ENCODE peak calls at places on chromosomes 16 and 17, in five cellular contexts. W is nephron progenitor cell; L is choroid plexus epithelial cell; Z is DND-41; M is CD4-positive, alpha-beta T cell. X is an unnamed sample.
A peak's percentile ranks its signal among the peaks of the same experiment; 100 is the strongest.

GRCh38 chr16:8853611-8854010 is 15.2 kb downstream of the CARHSP1 start:
- DNase-seq in W (no peak), Z (no peak), L (peak; percentile 54), M (no peak), X (no peak)

GRCh38 chr17:65283704-65284103 is 146.5 kb downstream of the RGS9 start:
- DNase-seq in Z (no peak), M (no peak), W (no peak), L (no peak), X (no peak)

GRCh38 chr16:397135-397661 is at the start of gene NME4:
- DNase-seq in W (peak; percentile 59), L (peak; percentile 28), M (no peak), Z (peak; percentile 52), X (peak; percentile 41)

GRCh38 chr17:8532021-8532420 is 96.3 kb downstream of the NDEL1 start:
- DNase-seq in L (peak; percentile 35), M (no peak), W (no peak), Z (no peak), X (no peak)

GRCh38 chr16:53089434-53090270 is 34.9 kb downstream of the CHD9 start:
- DNase-seq in L (peak; percentile 30), Z (no peak), W (no peak), M (no peak), X (no peak)

GRCh38 chr16:25988089-25988488 is 296.3 kb downstream of the HS3ST4 start:
- DNase-seq in W (no peak), Z (no peak), M (no peak), L (no peak), X (no peak)

GRCh38 chr16:69859105-69859969 is 91.8 kb upstream of the CLEC18A start:
- DNase-seq in W (peak; percentile 29), L (peak; percentile 45), M (no peak), Z (peak; percentile 18), X (no peak)

GRCh38 chr17:65009848-65010247 is 46.7 kb downstream of the GNA13 start:
- DNase-seq in Z (no peak), L (no peak), M (no peak), W (no peak), X (no peak)

GRCh38 chr16:86894925-86895324 is 316.6 kb downstream of the FOXL1 start:
- DNase-seq in Z (no peak), W (no peak), L (no peak), M (no peak), X (no peak)

GRCh38 chr17:30393491-30393890 is 14.8 kb downstream of the CPD start:
- DNase-seq in Z (no peak), M (no peak), W (no peak), L (peak; percentile 40), X (no peak)

GRCh38 chr16:27270389-27270788 is 1.8 kb upstream of the NSMCE1 start:
- DNase-seq in L (no peak), M (no peak), Z (no peak), W (no peak), X (no peak)

GRCh38 chr16:58031016-58031800 is 5.7 kb downstream of the MMP15 start:
- DNase-seq in W (no peak), M (no peak), L (no peak), Z (no peak), X (no peak)

GRCh38 chr17:78879679-78880186 is 23.3 kb downstream of the CEP295NL start:
- DNase-seq in Z (peak; percentile 70), W (peak; percentile 35), M (no peak), L (peak; percentile 97), X (no peak)

GRCh38 chr17:67016039-67016762 is 28.2 kb upstream of the CACNG1 start:
- DNase-seq in W (no peak), L (no peak), M (no peak), Z (no peak), X (no peak)

GRCh38 chr16:5058476-5058875 is 7.3 kb downstream of the C16orf89 start:
- DNase-seq in L (peak; percentile 47), W (peak; percentile 33), M (no peak), Z (no peak), X (no peak)

GRCh38 chr17:77810536-77810935 is 148.0 kb upstream of the TNRC6C start:
- DNase-seq in M (no peak), W (no peak), Z (no peak), L (peak; percentile 48), X (no peak)

GRCh38 chr16:58509256-58510096 is 5.8 kb upstream of the SETD6 start:
- DNase-seq in L (no peak), Z (peak; percentile 3), W (no peak), M (no peak), X (no peak)

GRCh38 chr17:9522074-9522473 is 53.5 kb downstream of the STX8 start:
- DNase-seq in W (peak; percentile 15), Z (peak; percentile 35), M (no peak), L (peak; percentile 84), X (no peak)

GRCh38 chr17:29573558-29573870 is 5.0 kb downstream of the TP53I13 start:
- DNase-seq in W (no peak), Z (no peak), M (no peak), L (no peak), X (peak; percentile 15)

GRCh38 chr16:49675417-49675816 is 180.5 kb downstream of the ZNF423 start:
- DNase-seq in L (no peak), M (no peak), W (no peak), Z (no peak), X (no peak)

GRCh38 chr16:72752004-72752695 is 295.8 kb downstream of the ZFHX3 start:
- DNase-seq in L (no peak), W (no peak), Z (no peak), M (no peak), X (no peak)

GRCh38 chr17:30824002-30824355 is 513 bp downstream of the CRLF3 start:
- DNase-seq in Z (peak; percentile 48), M (no peak), W (peak; percentile 36), L (no peak), X (no peak)

GRCh38 chr17:66378296-66378695 is 75.9 kb downstream of the PRKCA start:
- DNase-seq in L (no peak), Z (no peak), M (no peak), W (no peak), X (no peak)

GRCh38 chr16:85166699-85167588 is 54.7 kb upstream of the CIBAR2 start:
- DNase-seq in M (no peak), L (no peak), Z (no peak), W (no peak), X (no peak)

GRCh38 chr17:46983782-46984181 is 4.7 kb upstream of the RPRML start:
- DNase-seq in Z (no peak), W (no peak), M (no peak), L (no peak), X (no peak)

GRCh38 chr17:9174779-9175574 is 153.7 kb downstream of the NTN1 start:
- DNase-seq in L (no peak), W (no peak), Z (no peak), M (no peak), X (no peak)

GRCh38 chr16:27922433-27922832 is 141.1 kb downstream of the GSG1L start:
- DNase-seq in M (no peak), Z (peak; percentile 7), L (no peak), W (peak; percentile 31), X (no peak)

GRCh38 chr16:56265746-56266145 is 74.5 kb downstream of the GNAO1 start:
- DNase-seq in L (no peak), M (no peak), Z (no peak), W (no peak), X (no peak)
- TF ChIP-seq CTCF in L (no peak), M (no peak), Z (no peak), W (no peak), X (no peak)

DNA sequence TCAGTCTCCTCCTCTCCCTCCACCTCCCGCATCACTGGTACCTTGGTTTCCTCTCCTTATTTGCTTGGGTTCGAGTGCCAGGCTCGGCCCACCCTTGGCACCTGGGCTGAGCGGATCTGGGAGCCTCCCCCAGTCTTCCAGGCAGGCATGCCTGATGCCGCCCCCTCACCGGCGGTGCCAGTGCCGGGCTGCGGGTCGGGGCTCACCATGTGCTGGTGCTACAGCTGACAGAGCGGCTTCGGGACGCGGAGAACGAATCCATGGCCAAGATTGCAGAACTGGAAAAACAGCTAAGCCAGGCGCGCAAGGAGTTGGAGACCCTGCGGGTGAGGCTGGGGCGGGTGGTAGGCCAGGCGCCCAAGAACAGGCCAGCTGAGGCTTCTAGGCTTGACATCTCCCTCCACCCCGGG is 19.2 kb downstream of the FMNL1 start:
- DNase-seq in Z (no peak), L (no peak), M (no peak), W (no peak), X (no peak)
- TF ChIP-seq CTCF in Z (no peak), L (no peak), M (no peak), W (no peak), X (no peak)

GRCh38 chr16:30615358-30616076 is 5.3 kb upstream of the ZNF689 start:
- DNase-seq in M (peak; percentile 41), Z (peak; percentile 72), L (peak; percentile 50), W (peak; percentile 58), X (peak; percentile 44)
- TF ChIP-seq CTCF in M (peak; percentile 36), Z (peak; percentile 85), L (peak; percentile 76), W (peak; percentile 43), X (no peak)

DNA sequence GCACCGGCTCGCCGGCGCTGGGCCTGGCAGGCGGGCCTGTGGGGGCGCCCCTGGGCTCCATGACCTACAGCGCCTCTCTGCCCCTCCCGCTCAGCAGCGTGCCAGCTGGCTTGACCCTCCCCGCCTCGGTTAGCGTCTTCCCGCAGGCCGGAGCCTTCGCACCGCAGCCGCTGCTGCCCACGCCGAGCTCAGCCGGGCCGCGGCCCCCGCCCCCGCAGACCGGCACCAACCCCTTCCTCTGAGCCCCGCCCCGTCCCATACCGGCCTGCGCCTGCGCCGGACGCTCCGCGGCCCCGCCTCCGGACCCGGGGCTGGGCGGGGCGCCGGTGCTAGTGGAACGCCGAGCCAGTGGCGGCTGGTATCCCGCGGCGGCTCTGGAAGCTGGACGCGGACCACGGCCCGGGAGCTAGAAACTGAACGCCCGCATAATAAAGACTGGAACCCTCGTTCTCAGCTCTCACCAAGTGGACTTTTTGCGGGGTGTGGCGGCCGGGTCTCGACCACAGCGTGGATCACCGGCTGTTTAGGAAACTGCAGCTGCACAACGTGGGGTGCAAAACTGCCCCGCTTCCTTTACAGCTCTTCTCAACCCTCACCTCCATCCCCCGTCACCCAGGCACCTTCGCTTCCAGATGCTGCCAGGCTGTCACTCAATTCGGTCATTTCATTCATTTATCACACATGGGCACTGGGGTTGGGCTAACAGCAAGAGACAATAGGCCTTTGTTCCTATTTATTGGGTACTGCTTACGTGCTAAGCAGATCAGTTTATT is 4.9 kb upstream of the SPATA20 start:
- DNase-seq in W (peak; percentile 95), M (peak; percentile 79), Z (peak; percentile 83), L (peak; percentile 71), X (peak; percentile 92)
- TF ChIP-seq CTCF in W (no peak), M (peak; percentile 21), Z (peak; percentile 47), L (no peak), X (no peak)

X was measured in activated B cell treated with CpG ODN at 0.5 μM for 24 hours.